ENCODE peak calls at places on chromosomes 16 and 17, in nine cellular contexts. F is activated T-helper 1 cell treated with anti-CD3 and anti-CD28 coated beads, Interleukin-2, amount 50 U/mL, for 16 hours; I is H54; O is myocyte; D is omental fat pad; S is HS-27A; W is naive thymus-derived CD8-positive, alpha-beta T cell; N is fibroblast of lung; R is NCI-H2081 treated with DMSO at 0.1 percent for 48 hours. Q is an unnamed sample.

GRCh38 chr17:37142294-37142944 is 193.7 kb downstream of the AATF start:
- DNase-seq in F (no peak), I (no peak), O (no peak), D (no peak), S (no peak), W (no peak), N (no peak), R (no peak), Q (no peak)

GRCh38 chr17:19724501-19725420 is 8.4 kb upstream of the SLC47A2 start:
- DNase-seq in F (peak), I (no peak), O (peak), D (no peak), S (no peak), W (peak), N (no peak), R (no peak), Q (no peak)

GRCh38 chr16:68233085-68233834 is 2.7 kb downstream of the ESRP2 start:
- DNase-seq in F (no peak), I (no peak), O (peak), D (no peak), S (no peak), W (no peak), N (no peak), R (no peak), Q (no peak)

GRCh38 chr16:31149332-31149731 is 534 bp downstream of the PRSS36 start:
- DNase-seq in F (no peak), I (no peak), O (no peak), D (no peak), S (no peak), W (no peak), N (no peak), R (no peak), Q (no peak)

GRCh38 chr17:40303706-40304450 is 5.1 kb upstream of the RARA start:
- DNase-seq in F (no peak), I (no peak), O (peak), D (no peak), S (no peak), W (no peak), N (peak), R (no peak), Q (no peak)

GRCh38 chr17:76697702-76698465 is 12.9 kb downstream of the MXRA7 start:
- DNase-seq in F (no peak), I (no peak), O (peak), D (no peak), S (no peak), W (no peak), N (peak), R (no peak), Q (no peak)

GRCh38 chr17:16398270-16399267 is 16.8 kb upstream of the TRPV2 start:
- DNase-seq in F (no peak), I (no peak), O (no peak), D (no peak), S (no peak), W (no peak), N (no peak), R (no peak), Q (no peak)

GRCh38 chr16:4465977-4466779 is 8.2 kb downstream of the NMRAL1 start:
- DNase-seq in F (peak), I (no peak), O (no peak), D (no peak), S (no peak), W (peak), N (no peak), R (no peak), Q (peak)

GRCh38 chr17:81898885-81899284 is 3.2 kb upstream of the NPB start:
- DNase-seq in F (no peak), I (no peak), O (no peak), D (no peak), S (no peak), W (no peak), N (no peak), R (no peak), Q (no peak)

GRCh38 chr17:38877130-38877851 is 7.4 kb downstream of the LASP1 start:
- DNase-seq in F (no peak), I (no peak), O (no peak), D (no peak), S (no peak), W (no peak), N (no peak), R (no peak), Q (no peak)

GRCh38 chr16:49262501-49262900 is 19.1 kb downstream of the CBLN1 start:
- DNase-seq in F (no peak), I (no peak), O (no peak), D (no peak), S (no peak), W (no peak), N (no peak), R (no peak), Q (no peak)